ENCODE peak calls at places on chromosomes 12 and 14, in seven cellular contexts. One of them, this sample, is unnamed.
A peak's percentile ranks its signal among the peaks of the same experiment; 100 is the strongest.

GRCh38 chr12:64323476-64324225 is 66.9 kb downstream of the C12orf56 start:
- DNase-seq in central memory CD8-positive, alpha-beta T cell: no peak
- DNase-seq in T-helper 9 cell: no peak
- DNase-seq in SW 1271: no peak
- DNase-seq in activated CD4-positive, alpha-beta T cell treated with anti-CD3 and anti-CD28 coated beads for 1 hour: no peak
- DNase-seq in NCI-H2081: no peak
- DNase-seq in transverse colon: no peak
- DNase-seq in this sample: no peak

GRCh38 chr12:94231718-94232117 is 83.3 kb downstream of the PLXNC1 start:
- DNase-seq in central memory CD8-positive, alpha-beta T cell: no peak
- DNase-seq in T-helper 9 cell: no peak
- DNase-seq in SW 1271: no peak
- DNase-seq in activated CD4-positive, alpha-beta T cell treated with anti-CD3 and anti-CD28 coated beads for 1 hour: no peak
- DNase-seq in NCI-H2081: no peak
- DNase-seq in transverse colon: no peak
- DNase-seq in this sample: no peak

GRCh38 chr14:52267501-52268190 is at the start of gene PTGDR:
- DNase-seq in central memory CD8-positive, alpha-beta T cell: peak; percentile 35
- DNase-seq in T-helper 9 cell: peak; percentile 39
- DNase-seq in SW 1271: no peak
- DNase-seq in activated CD4-positive, alpha-beta T cell treated with anti-CD3 and anti-CD28 coated beads for 1 hour: no peak
- DNase-seq in NCI-H2081: no peak
- DNase-seq in transverse colon: peak; percentile 82
- DNase-seq in this sample: no peak

GRCh38 chr14:91114079-91115065 is 499 bp downstream of the DGLUCY start:
- DNase-seq in central memory CD8-positive, alpha-beta T cell: peak; percentile 41
- DNase-seq in T-helper 9 cell: peak; percentile 43
- DNase-seq in SW 1271: peak; percentile 55
- DNase-seq in activated CD4-positive, alpha-beta T cell treated with anti-CD3 and anti-CD28 coated beads for 1 hour: peak; percentile 46
- DNase-seq in NCI-H2081: no peak
- DNase-seq in transverse colon: peak; percentile 75
- DNase-seq in this sample: peak; percentile 94

GRCh38 chr14:67575684-67576083 is 24.4 kb downstream of the PIGH start:
- DNase-seq in central memory CD8-positive, alpha-beta T cell: no peak
- DNase-seq in T-helper 9 cell: no peak
- DNase-seq in SW 1271: no peak
- DNase-seq in activated CD4-positive, alpha-beta T cell treated with anti-CD3 and anti-CD28 coated beads for 1 hour: no peak
- DNase-seq in NCI-H2081: no peak
- DNase-seq in transverse colon: no peak
- DNase-seq in this sample: no peak

GRCh38 chr12:50620050-50620974 is 115.5 kb downstream of the DIP2B start:
- DNase-seq in central memory CD8-positive, alpha-beta T cell: no peak
- DNase-seq in T-helper 9 cell: no peak
- DNase-seq in SW 1271: no peak
- DNase-seq in activated CD4-positive, alpha-beta T cell treated with anti-CD3 and anti-CD28 coated beads for 1 hour: no peak
- DNase-seq in NCI-H2081: no peak
- DNase-seq in transverse colon: no peak
- DNase-seq in this sample: peak; percentile 11

GRCh38 chr14:103382375-103382774 is 2.8 kb upstream of the MARK3 start:
- DNase-seq in central memory CD8-positive, alpha-beta T cell: no peak
- DNase-seq in T-helper 9 cell: no peak
- DNase-seq in SW 1271: no peak
- DNase-seq in activated CD4-positive, alpha-beta T cell treated with anti-CD3 and anti-CD28 coated beads for 1 hour: no peak
- DNase-seq in NCI-H2081: no peak
- DNase-seq in transverse colon: no peak
- DNase-seq in this sample: no peak

GRCh38 chr12:120199595-120200306 is 1.2 kb downstream of the RPLP0 start:
- DNase-seq in central memory CD8-positive, alpha-beta T cell: no peak
- DNase-seq in T-helper 9 cell: no peak
- DNase-seq in SW 1271: no peak
- DNase-seq in activated CD4-positive, alpha-beta T cell treated with anti-CD3 and anti-CD28 coated beads for 1 hour: no peak
- DNase-seq in NCI-H2081: no peak
- DNase-seq in transverse colon: no peak
- DNase-seq in this sample: no peak

GRCh38 chr12:48349471-48349870 is 1.2 kb downstream of the ZNF641 start:
- DNase-seq in central memory CD8-positive, alpha-beta T cell: no peak
- DNase-seq in T-helper 9 cell: no peak
- DNase-seq in SW 1271: no peak
- DNase-seq in activated CD4-positive, alpha-beta T cell treated with anti-CD3 and anti-CD28 coated beads for 1 hour: no peak
- DNase-seq in NCI-H2081: no peak
- DNase-seq in transverse colon: no peak
- DNase-seq in this sample: no peak

GRCh38 chr12:6226701-6227096 is 26.5 kb downstream of the CD9 start:
- DNase-seq in central memory CD8-positive, alpha-beta T cell: no peak
- DNase-seq in T-helper 9 cell: no peak
- DNase-seq in SW 1271: no peak
- DNase-seq in activated CD4-positive, alpha-beta T cell treated with anti-CD3 and anti-CD28 coated beads for 1 hour: no peak
- DNase-seq in NCI-H2081: no peak
- DNase-seq in transverse colon: peak; percentile 66
- DNase-seq in this sample: no peak

GRCh38 chr14:106788534-106788933 is 1262.2 kb downstream of the TMEM121 start:
- DNase-seq in central memory CD8-positive, alpha-beta T cell: no peak
- DNase-seq in T-helper 9 cell: no peak
- DNase-seq in SW 1271: no peak
- DNase-seq in activated CD4-positive, alpha-beta T cell treated with anti-CD3 and anti-CD28 coated beads for 1 hour: no peak
- DNase-seq in NCI-H2081: no peak
- DNase-seq in transverse colon: no peak
- DNase-seq in this sample: no peak